ENCODE peak calls at places on chromosomes 16 and 17, in four cellular contexts. V, U, M and W are unnamed samples. For H3K27me3, the result is how much of the 10 kb centered on the place peaks cover.

GRCh38 chr16:30063893-30064745 is 1.4 kb upstream of the ALDOA start:
- DNase-seq in M (peak), U (peak), V (peak), W (no peak)

GRCh38 chr17:72479113-72479512 is 358.3 kb downstream of the SOX9 start:
- DNase-seq in V (no peak), U (no peak), M (no peak), W (no peak)

GRCh38 chr16:4111748-4112696 is 4.2 kb downstream of the ADCY9 start:
- DNase-seq in V (peak), U (no peak), M (no peak), W (no peak)

GRCh38 chr17:51224615-51225262 is 35.1 kb downstream of the MBTD1 start:
- DNase-seq in M (no peak), U (no peak), V (no peak), W (no peak)

GRCh38 chr16:28210979-28211505 is 723 bp downstream of the XPO6 start:
- DNase-seq in M (peak), V (peak), U (peak), W (peak)

GRCh38 chr17:3818786-3819185 is 17.8 kb upstream of the ITGAE start:
- DNase-seq in M (no peak), U (no peak), V (no peak), W (peak)

GRCh38 chr16:75579435-75579834 is 13.3 kb downstream of the GABARAPL2 start:
- DNase-seq in U (no peak), M (no peak), V (no peak), W (no peak)

GRCh38 chr16:73124665-73125064 is 76.7 kb upstream of the ZFHX3 start:
- DNase-seq in U (no peak), V (no peak), M (no peak), W (no peak)

GRCh38 chr17:34822007-34822737 is 139.1 kb downstream of the CCT6B start:
- DNase-seq in U (no peak), M (no peak), V (no peak), W (no peak)

GRCh38 chr16:74568961-74569631 is 37.8 kb downstream of the GLG1 start:
- DNase-seq in U (peak), V (no peak), M (no peak), W (peak)

GRCh38 chr16:17776888-17777287 is 306.1 kb upstream of the XYLT1 start:
- DNase-seq in M (no peak), U (no peak), V (no peak), W (peak)

GRCh38 chr17:75892556-75893224 is 4.1 kb downstream of the TRIM65 start:
- DNase-seq in V (no peak), U (no peak), M (peak), W (no peak)

GRCh38 chr16:67428146-67428731 is 2.7 kb upstream of the HSD11B2 start:
- DNase-seq in V (peak), M (peak), U (peak), W (no peak)

GRCh38 chr16:48121276-48121675 is 34.5 kb downstream of the ABCC12 start:
- DNase-seq in U (no peak), V (no peak), M (no peak), W (no peak)

GRCh38 chr17:56297142-56297541 is 143.9 kb downstream of the ANKFN1 start:
- DNase-seq in V (no peak), U (peak), M (no peak), W (peak)

GRCh38 chr16:75116081-75116910 is at the start of gene LDHD:
- DNase-seq in U (peak), V (peak), M (peak), W (peak)

GRCh38 chr16:565420-566330 is 1.1 kb upstream of the NHLRC4 start:
- DNase-seq in U (peak), V (no peak), M (peak), W (no peak)

GRCh38 chr16:20740007-20740883 is 1.4 kb downstream of the THUMPD1 start:
- DNase-seq in V (no peak), U (no peak), M (no peak), W (no peak)

GRCh38 chr17:19290047-19290705 is 53.0 kb downstream of the EPN2 start:
- DNase-seq in U (no peak), M (peak), V (no peak), W (no peak)

GRCh38 chr16:4142268-4142667 is 26.0 kb upstream of the ADCY9 start:
- DNase-seq in V (no peak), M (no peak), U (no peak), W (no peak)

GRCh38 chr17:35341465-35341992 is 31.9 kb downstream of the SLFN11 start:
- DNase-seq in V (no peak), U (no peak), M (no peak), W (no peak)

GRCh38 chr17:82781894-82782274 is 30.0 kb downstream of the TBCD start:
- DNase-seq in M (peak), V (peak), U (peak), W (peak)

GRCh38 chr17:59443106-59443505 is 111.7 kb downstream of the YPEL2 start:
- DNase-seq in U (no peak), V (no peak), M (no peak), W (no peak)

GRCh38 chr17:13418891-13419290 is 182.8 kb downstream of the HS3ST3A1 start:
- DNase-seq in V (no peak), M (no peak), U (no peak), W (no peak)

GRCh38 chr17:68437979-68438877 is 19.1 kb downstream of the WIPI1 start:
- DNase-seq in U (no peak), V (no peak), M (no peak), W (no peak)

GRCh38 chr16:28910046-28911031 is 14.7 kb downstream of the RABEP2 start:
- DNase-seq in U (no peak), V (no peak), M (no peak), W (no peak)

GRCh38 chr16:23402100-23402499 is 50.9 kb downstream of the COG7 start:
- DNase-seq in U (no peak), V (no peak), M (no peak), W (no peak)

GRCh38 chr16:59878479-59878878 is 1144.4 kb upstream of the GOT2 start:
- DNase-seq in M (no peak), V (no peak), U (peak), W (peak)

GRCh38 chr17:27539794-27540193 is 83.5 kb downstream of the KSR1 start:
- DNase-seq in V (no peak), M (no peak), U (no peak), W (no peak)

GRCh38 chr16:4071686-4072561 is 44.3 kb downstream of the ADCY9 start:
- DNase-seq in V (no peak), U (no peak), M (no peak), W (no peak)

GRCh38 chr17:73272906-73273218 is 11.2 kb upstream of the CPSF4L start:
- DNase-seq in V (no peak), M (no peak), U (no peak), W (no peak)

GRCh38 chr16:52090080-52090479 is 456.9 kb downstream of the TOX3 start:
- DNase-seq in V (no peak), M (no peak), U (no peak), W (peak)

GRCh38 chr17:18219016-18219415 is 6.4 kb upstream of the LLGL1 start:
- DNase-seq in U (peak), V (no peak), M (peak), W (peak)

GRCh38 chr17:48612854-48613691 is 2.0 kb downstream of the HOXB8 start:
- DNase-seq in V (no peak), U (peak), M (no peak), W (no peak)

GRCh38 chr16:592518-593306 is 2.8 kb downstream of the RAB40C start:
- DNase-seq in M (no peak), V (no peak), U (peak), W (no peak)

GRCh38 chr17:15157051-15157450 is 108.1 kb downstream of the PMP22 start:
- DNase-seq in M (no peak), U (no peak), V (no peak), W (no peak)

GRCh38 chr17:81865358-81865732 is 5.0 kb upstream of the P4HB start:
- DNase-seq in V (no peak), U (no peak), M (no peak), W (no peak)

GRCh38 chr16:74556375-74556922 is 50.5 kb downstream of the GLG1 start:
- DNase-seq in V (no peak), U (no peak), M (no peak), W (peak)

DNA sequence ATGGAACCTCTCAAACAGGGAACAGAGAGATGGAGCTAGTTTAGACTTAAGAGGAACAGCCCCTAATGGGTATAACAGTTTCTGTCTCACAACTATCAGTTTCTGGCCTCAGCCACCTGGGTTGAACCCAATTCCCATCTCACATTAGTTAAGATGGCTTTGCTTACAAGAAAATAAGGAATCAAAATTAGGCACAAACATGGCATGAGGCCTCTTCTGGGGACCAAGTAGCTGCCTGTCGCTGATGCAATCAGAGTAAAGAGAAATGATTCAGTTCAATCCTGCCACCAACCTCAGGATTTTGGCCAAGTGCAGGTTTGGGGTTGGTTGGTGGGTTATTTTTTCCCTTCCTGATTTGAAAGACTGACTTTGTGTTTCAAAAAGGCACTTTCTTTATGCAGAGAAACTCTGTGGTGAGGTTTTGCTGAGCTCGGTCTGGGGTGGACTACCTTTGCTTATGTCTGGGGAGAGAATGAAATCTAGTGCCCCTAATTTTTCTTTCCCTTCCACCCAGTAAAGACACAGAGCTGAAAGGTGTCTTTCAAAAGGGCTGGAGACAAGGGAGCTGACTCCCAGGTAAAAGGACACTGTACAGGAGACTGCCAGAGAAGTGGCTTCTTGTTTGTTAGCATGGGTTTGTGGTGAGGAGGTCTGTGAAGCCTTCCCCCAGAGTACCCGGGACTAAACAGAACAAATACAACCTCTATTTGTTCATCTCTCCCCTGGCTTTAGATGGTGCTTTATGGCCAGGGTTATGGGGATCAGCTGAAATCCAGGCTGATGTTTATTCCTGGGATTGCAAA is 44.8 kb upstream of the NFAT5 start:
- DNase-seq in U (peak), V (no peak), M (no peak), W (no peak)
- H3K27me3 ChIP-seq in U (under half), V (under half), M (under half), W (under half)

GRCh38 chr17:57928898-57929297 is 26.3 kb downstream of the CUEDC1 start:
- DNase-seq in V (no peak), M (no peak), U (no peak), W (no peak)

GRCh38 chr17:57929392-57929791 is 25.8 kb downstream of the CUEDC1 start:
- DNase-seq in U (no peak), V (no peak), M (no peak), W (no peak)

GRCh38 chr17:57925361-57925990 is 29.7 kb downstream of the CUEDC1 start:
- DNase-seq in U (no peak), M (no peak), V (no peak), W (no peak)

GRCh38 chr17:57926723-57927047 is 28.5 kb downstream of the CUEDC1 start:
- DNase-seq in M (no peak), U (no peak), V (no peak), W (no peak)

GRCh38 chr17:57927048-57927723 is 28.0 kb downstream of the CUEDC1 start:
- DNase-seq in M (no peak), U (peak), V (no peak), W (peak)
- H3K27ac ChIP-seq in M (no peak), U (no peak), V (peak), W (no peak)

GRCh38 chr16:25692307-25692706 is 548 bp downstream of the HS3ST4 start:
- DNase-seq in V (no peak), M (no peak), U (no peak), W (no peak)
- H3K27me3 ChIP-seq in V (under half), M (under half), U (under half), W (under half)

DNA sequence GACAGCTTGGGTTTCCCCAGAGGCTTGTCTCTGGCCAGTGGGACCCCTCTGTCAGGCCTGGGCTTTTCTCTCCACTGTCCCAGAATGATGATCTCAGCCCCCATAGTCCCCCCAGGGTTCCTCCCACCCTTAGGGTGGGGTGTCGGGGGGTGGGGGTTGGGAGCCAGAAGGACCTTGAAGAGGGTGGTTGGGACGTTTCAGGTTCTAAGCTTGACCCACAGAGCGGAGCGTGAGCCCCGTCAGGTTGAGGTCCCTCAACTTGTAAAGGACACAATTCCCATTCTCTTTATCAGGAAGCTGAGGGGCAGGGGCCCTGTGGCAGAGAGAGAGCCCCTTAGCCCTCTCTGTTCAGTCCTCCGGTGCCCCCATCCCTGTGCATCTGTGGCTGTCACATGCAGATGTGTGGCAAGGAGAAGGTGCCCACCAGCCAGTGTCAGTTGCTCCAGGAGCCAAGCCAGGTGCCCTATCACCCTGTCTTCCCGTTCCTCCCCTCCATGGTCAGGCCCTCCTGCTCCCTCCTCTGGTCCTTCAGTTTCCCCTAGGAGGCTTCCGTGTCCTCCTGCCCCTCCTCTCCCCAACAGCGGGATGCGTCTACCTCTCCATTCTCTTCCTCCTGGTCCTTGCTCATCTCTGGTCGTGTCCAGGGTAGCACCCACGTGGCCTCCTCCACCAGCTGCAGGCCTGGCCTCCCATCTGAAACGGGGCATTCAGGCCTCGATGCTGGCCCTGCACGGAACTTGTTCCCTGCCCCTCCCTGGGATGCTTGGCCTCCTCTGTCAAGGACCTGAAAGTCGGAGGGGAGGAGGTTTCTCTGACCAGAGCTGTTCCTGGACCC is 1.5 kb upstream of the NTN3 start:
- DNase-seq in U (no peak), M (no peak), V (peak), W (no peak)
- H3K27ac ChIP-seq in U (no peak), M (no peak), V (no peak), W (no peak)

GRCh38 chr17:7259555-7259889 is 2.8 kb downstream of the CLDN7 start:
- DNase-seq in V (no peak), M (no peak), U (no peak), W (no peak)

GRCh38 chr17:7260151-7260550 is 2.1 kb downstream of the CLDN7 start:
- DNase-seq in M (no peak), V (no peak), U (no peak), W (no peak)

GRCh38 chr17:7256766-7257456 is 4.9 kb downstream of the ELP5 start:
- DNase-seq in V (no peak), M (no peak), U (no peak), W (no peak)

GRCh38 chr17:7260601-7261376 is 1.5 kb downstream of the CLDN7 start:
- DNase-seq in V (no peak), U (no peak), M (no peak), W (no peak)

DNA sequence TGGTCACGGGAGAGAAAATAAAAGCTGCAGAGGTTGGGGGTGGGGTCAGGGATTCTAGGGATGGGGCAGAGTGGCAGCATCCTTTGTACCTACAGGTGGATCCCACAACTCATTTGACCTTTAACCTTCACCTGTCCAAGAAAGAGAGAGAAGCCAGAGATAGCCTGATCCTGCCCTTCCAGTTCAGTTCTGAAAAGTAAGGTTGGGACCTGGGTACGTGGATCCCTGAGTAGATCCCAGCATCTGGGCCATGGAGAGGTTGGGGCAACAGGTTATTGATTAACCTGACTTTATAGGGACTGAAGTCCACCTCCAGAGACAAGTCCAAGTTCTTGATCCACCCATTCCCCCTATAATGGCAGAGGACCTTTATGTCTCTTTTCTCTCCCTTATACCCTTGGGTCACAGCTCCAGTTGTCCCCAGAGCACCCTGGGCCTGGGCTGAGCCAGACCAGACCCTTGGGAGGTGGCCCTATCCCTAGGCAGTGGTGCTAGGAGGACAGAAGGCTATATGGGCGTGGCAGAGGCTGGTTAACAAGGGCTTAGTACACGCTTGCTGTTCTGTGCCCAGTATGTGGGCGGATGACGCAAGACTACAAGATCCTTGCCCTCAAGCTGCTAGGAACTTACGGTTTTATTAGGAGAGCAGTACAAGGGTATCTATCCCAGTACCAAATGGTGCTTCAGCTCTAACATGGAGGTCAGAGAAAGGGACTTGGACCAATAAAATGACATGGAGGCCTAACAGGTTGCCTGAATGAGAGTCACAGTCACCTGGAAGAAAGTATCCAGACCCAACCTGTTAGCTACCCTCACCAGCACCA is 3.3 kb downstream of the CLDN7 start:
- DNase-seq in U (peak), V (no peak), M (no peak), W (no peak)
- H3K27me3 ChIP-seq in U (under half), V (under half), M (under half), W (under half)

GRCh38 chr16:81556715-81557284 is 112.2 kb downstream of the CMIP start:
- DNase-seq in V (no peak), M (no peak), U (no peak), W (no peak)

GRCh38 chr16:81555660-81556059 is 111.1 kb downstream of the CMIP start:
- DNase-seq in M (no peak), V (no peak), U (no peak), W (no peak)

GRCh38 chr16:81553814-81554675 is 109.4 kb downstream of the CMIP start:
- DNase-seq in M (no peak), V (no peak), U (no peak), W (no peak)

GRCh38 chr16:81553080-81553813 is 108.6 kb downstream of the CMIP start:
- DNase-seq in M (no peak), U (no peak), V (no peak), W (peak)

DNA sequence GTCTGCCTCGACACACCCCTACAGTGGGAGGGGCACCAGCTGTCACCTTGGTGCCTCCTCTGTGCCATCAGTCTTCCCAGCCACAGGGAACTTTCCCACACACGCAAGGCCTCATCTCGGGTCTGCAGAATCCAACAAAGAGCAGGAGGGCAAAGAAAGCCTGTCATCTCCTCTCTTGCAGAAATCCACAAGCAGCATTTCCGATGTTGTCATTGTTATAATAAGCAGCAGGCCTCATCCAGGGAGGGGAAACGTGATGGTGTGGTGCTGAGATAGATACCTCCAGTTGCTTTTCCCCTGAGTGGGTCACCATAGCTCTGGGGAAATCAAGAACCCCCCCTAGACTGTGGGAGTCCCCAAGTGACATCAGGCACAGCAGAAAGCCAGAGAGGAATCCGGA is 110.4 kb downstream of the CMIP start:
- DNase-seq in U (no peak), M (no peak), V (no peak), W (no peak)
- H3K27ac ChIP-seq in U (no peak), M (no peak), V (no peak), W (no peak)

GRCh38 chr16:87878704-87879103 is 9.4 kb upstream of the SLC7A5 start:
- DNase-seq in U (no peak), M (no peak), V (no peak), W (no peak)
- H3K27me3 ChIP-seq in U (under half), M (under half), V (under half), W (under half)

GRCh38 chr16:81615833-81616232 is 163.3 kb upstream of the PLCG2 start:
- DNase-seq in V (peak), U (no peak), M (no peak), W (no peak)
- H3K27ac ChIP-seq in V (no peak), U (no peak), M (no peak), W (no peak)

DNA sequence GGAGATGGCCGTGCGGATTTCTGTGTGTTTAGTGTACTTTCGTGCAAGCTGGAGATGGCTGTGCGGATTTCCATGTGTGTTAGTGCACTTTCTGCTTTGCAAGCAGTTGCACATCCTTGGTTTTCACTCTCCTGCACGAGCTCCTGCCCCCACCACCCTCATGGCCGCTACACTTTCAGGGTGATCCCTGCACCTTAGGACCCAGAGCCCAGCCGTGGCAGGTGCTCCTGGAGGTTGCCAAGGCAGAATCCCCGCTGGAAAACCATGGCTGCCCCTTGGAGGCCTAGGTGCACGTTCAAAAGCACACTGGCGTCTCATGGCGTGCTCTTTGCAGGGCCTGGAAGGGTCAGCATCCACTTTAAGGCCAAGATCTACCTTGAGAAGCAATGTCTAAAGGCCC is 311.0 kb upstream of the TNRC6C start:
- DNase-seq in M (no peak), V (no peak), U (no peak), W (no peak)
- H3K27me3 ChIP-seq in M (under half), V (under half), U (under half), W (under half)